ENCODE peak calls at places on chromosomes 5 and 9, in ten cellular contexts. Z is SJSA1; V is CD8-positive, alpha-beta T cell; J is PC-3; X is left ventricle myocardium inferior; L is CD4-positive, alpha-beta memory T cell; Y is right atrium auricular region; F is mesenchymal stem cell; H is thoracic aorta; C is fibroblast of lung. R is an unnamed sample.
A peak's percentile ranks its signal among the peaks of the same experiment; 100 is the strongest.

GRCh38 chr9:84140535-84141101 is 160.0 kb downstream of the RMI1 start:
- DNase-seq in Z (no peak), H (no peak), L (peak; percentile 7), Y (no peak), X (no peak), F (peak; percentile 43), J (no peak), V (no peak), C (peak; percentile 12), R (no peak)

GRCh38 chr9:95381243-95381642 is 63.7 kb upstream of the FANCC start:
- DNase-seq in Z (peak; percentile 77), V (no peak), J (peak; percentile 33), X (no peak), Y (no peak), F (peak; percentile 75), H (no peak), C (peak; percentile 84), L (no peak), R (no peak)

GRCh38 chr9:1400983-1401382 is 350.8 kb downstream of the DMRT2 start:
- DNase-seq in X (no peak), Y (no peak), H (no peak), Z (no peak), F (no peak), C (no peak), J (no peak), V (no peak), L (no peak), R (no peak)

GRCh38 chr5:132254321-132254977 is 3.0 kb upstream of the PDLIM4 start:
- DNase-seq in X (peak; percentile 64), Y (no peak), H (no peak), J (no peak), V (no peak), Z (no peak), L (no peak), C (no peak), F (no peak), R (peak; percentile 40)

GRCh38 chr9:133121200-133122166 is at the start of gene RALGDS:
- DNase-seq in X (peak; percentile 91), L (peak; percentile 87), Z (no peak), Y (peak; percentile 89), V (peak; percentile 92), C (peak; percentile 77), F (peak; percentile 82), H (peak; percentile 67), J (peak; percentile 78), R (peak; percentile 85)

GRCh38 chr5:177449140-177450061 is 2.8 kb downstream of the PRR7 start:
- DNase-seq in X (no peak), V (no peak), J (no peak), H (no peak), Y (no peak), L (no peak), C (no peak), F (no peak), Z (no peak), R (no peak)

GRCh38 chr5:116881921-116882531 is 307.4 kb upstream of the SEMA6A start:
- DNase-seq in V (no peak), Z (no peak), C (no peak), F (no peak), L (no peak), H (no peak), J (no peak), Y (no peak), X (no peak), R (no peak)

GRCh38 chr5:180216646-180217171 is 7.7 kb upstream of the RASGEF1C start:
- DNase-seq in Z (no peak), X (no peak), H (no peak), L (no peak), Y (peak; percentile 5), C (no peak), V (no peak), J (no peak), F (no peak), R (no peak)

GRCh38 chr5:159552751-159553150 is 222.5 kb upstream of the IL12B start:
- DNase-seq in Y (no peak), C (peak; percentile 82), J (peak; percentile 48), H (no peak), V (no peak), F (peak; percentile 30), X (no peak), L (no peak), Z (peak; percentile 17), R (no peak)

GRCh38 chr5:146068136-146068717 is 37.1 kb downstream of the PLAC8L1 start:
- DNase-seq in Z (no peak), J (no peak), H (no peak), Y (peak; percentile 57), F (no peak), L (no peak), V (no peak), X (peak; percentile 33), C (no peak), R (no peak)

GRCh38 chr5:93360436-93361100 is 220.5 kb downstream of the NR2F1-AS1 start:
- DNase-seq in V (no peak), F (no peak), L (no peak), C (no peak), Y (no peak), J (peak; percentile 69), Z (no peak), H (no peak), X (no peak), R (no peak)

GRCh38 chr5:93355691-93356090 is 225.3 kb downstream of the NR2F1-AS1 start:
- DNase-seq in Y (no peak), C (no peak), F (no peak), H (no peak), J (no peak), V (no peak), X (no peak), Z (peak; percentile 11), L (no peak), R (no peak)

GRCh38 chr5:93359296-93359957 is 221.6 kb downstream of the NR2F1-AS1 start:
- DNase-seq in Z (peak; percentile 74), X (no peak), C (peak; percentile 86), Y (no peak), H (no peak), L (no peak), V (no peak), J (peak; percentile 98), F (peak; percentile 95), R (peak; percentile 86)

GRCh38 chr5:93359958-93360305 is 221.1 kb downstream of the NR2F1-AS1 start:
- DNase-seq in J (no peak), H (no peak), X (no peak), C (no peak), L (no peak), F (no peak), V (no peak), Y (no peak), Z (no peak), R (no peak)

DNA sequence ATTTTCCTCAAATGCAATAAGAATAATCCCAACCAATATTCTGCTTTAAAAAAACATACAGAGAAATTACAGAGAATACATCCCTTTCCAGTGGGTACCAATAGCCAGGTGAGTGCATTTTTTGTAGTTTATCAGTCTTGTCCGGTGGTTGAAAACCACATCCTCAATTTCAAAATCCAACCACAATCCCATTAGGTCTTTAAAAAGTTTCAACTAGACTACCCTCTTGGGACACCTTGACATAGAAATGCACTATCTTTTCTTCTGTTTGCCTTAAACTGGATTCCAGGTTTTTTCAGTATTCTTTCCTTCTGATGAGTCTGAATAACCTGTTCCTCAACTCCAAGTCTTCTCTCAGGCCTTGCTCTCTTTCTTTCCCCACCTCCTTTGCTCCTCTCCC is 223.3 kb downstream of the NR2F1-AS1 start:
- DNase-seq in H (no peak), J (peak; percentile 79), F (no peak), L (no peak), X (no peak), Z (no peak), V (no peak), Y (no peak), C (no peak), R (no peak)
- H3K27me3 ChIP-seq in H (no peaks in the 10 kb centered on the region), J (no peaks in the 10 kb centered on the region), F (no peaks in the 10 kb centered on the region), L (no peaks in the 10 kb centered on the region), X (no peaks in the 10 kb centered on the region), Z (peaks cover 2% of the 10 kb centered on the region), V (no peaks in the 10 kb centered on the region), Y (no peaks in the 10 kb centered on the region), C (no peaks in the 10 kb centered on the region), R (no peaks in the 10 kb centered on the region)

GRCh38 chr5:172481011-172481410 is 26.7 kb upstream of the SH3PXD2B start:
- DNase-seq in Y (no peak), C (no peak), L (no peak), J (no peak), H (no peak), V (no peak), F (no peak), X (no peak), Z (no peak), R (no peak)
- H3K4me1 ChIP-seq in Y (peaks cover 6% of the 10 kb centered on the region), C (no peaks in the 10 kb centered on the region), L (no peaks in the 10 kb centered on the region), J (no peaks in the 10 kb centered on the region), H (no peaks in the 10 kb centered on the region), V (no peaks in the 10 kb centered on the region), F (peaks cover 4% of the 10 kb centered on the region), X (peaks cover 22% of the 10 kb centered on the region), Z (no peaks in the 10 kb centered on the region), R (no peaks in the 10 kb centered on the region)

GRCh38 chr5:139971202-139971725 is 71.8 kb downstream of the NRG2 start:
- DNase-seq in Y (no peak), V (no peak), L (no peak), Z (no peak), F (no peak), J (no peak), X (no peak), C (no peak), H (no peak), R (no peak)

GRCh38 chr5:139976703-139977102 is 66.4 kb downstream of the NRG2 start:
- DNase-seq in X (no peak), L (no peak), V (no peak), J (no peak), F (no peak), C (no peak), Y (no peak), H (no peak), Z (no peak), R (no peak)

GRCh38 chr5:139975942-139976341 is 67.2 kb downstream of the NRG2 start:
- DNase-seq in Z (no peak), C (no peak), Y (no peak), H (no peak), L (no peak), J (no peak), X (no peak), F (no peak), V (no peak), R (no peak)

GRCh38 chr5:139975306-139975705 is 67.8 kb downstream of the NRG2 start:
- DNase-seq in J (no peak), F (no peak), V (no peak), X (no peak), H (no peak), C (no peak), Y (no peak), L (no peak), Z (no peak), R (no peak)

GRCh38 chr5:139974661-139975060 is 68.4 kb downstream of the NRG2 start:
- DNase-seq in F (peak; percentile 11), Z (no peak), Y (no peak), H (no peak), C (no peak), V (no peak), L (no peak), X (no peak), J (no peak), R (no peak)
- H3K27me3 ChIP-seq in F (peaks cover 27% of the 10 kb centered on the region), Z (peaks cover 7% of the 10 kb centered on the region), Y (no peaks in the 10 kb centered on the region), H (no peaks in the 10 kb centered on the region), C (peaks cover 4% of the 10 kb centered on the region), V (no peaks in the 10 kb centered on the region), L (no peaks in the 10 kb centered on the region), X (no peaks in the 10 kb centered on the region), J (no peaks in the 10 kb centered on the region), R (no peaks in the 10 kb centered on the region)

DNA sequence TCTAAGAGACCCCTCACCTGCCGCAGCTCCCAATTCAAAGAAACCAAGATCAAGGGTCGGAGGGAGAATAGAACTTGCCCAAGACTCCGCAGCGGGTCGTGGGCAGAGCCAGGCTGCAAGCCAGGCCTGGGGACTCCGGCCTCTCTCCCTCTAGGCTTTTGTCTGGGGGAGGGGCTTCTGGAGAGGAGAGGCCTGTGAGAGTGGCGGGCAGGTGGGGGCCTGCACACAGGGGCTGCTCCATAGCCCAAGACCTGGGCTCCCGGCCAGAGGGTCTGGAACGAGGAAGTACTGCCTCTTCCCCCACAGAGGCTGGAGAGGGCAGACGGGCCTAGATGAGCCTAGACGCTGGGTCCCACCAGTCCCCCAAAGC is 5.1 kb upstream of the ST6GALNAC6 start:
- DNase-seq in Z (no peak), F (no peak), Y (no peak), H (no peak), C (no peak), J (no peak), X (no peak), V (no peak), L (no peak), R (no peak)
- H3K4me1 ChIP-seq in Z (peaks cover 65% of the 10 kb centered on the region), F (peaks cover 28% of the 10 kb centered on the region), Y (peaks cover 51% of the 10 kb centered on the region), H (peaks cover 40% of the 10 kb centered on the region), C (peaks cover 30% of the 10 kb centered on the region), J (peaks cover 5% of the 10 kb centered on the region), X (peaks cover 55% of the 10 kb centered on the region), V (peaks cover 53% of the 10 kb centered on the region), L (peaks cover 73% of the 10 kb centered on the region), R (peaks cover 7% of the 10 kb centered on the region)

R was measured in RWPE2.